ENCODE peak calls at places on chromosomes 3 and 15, in six cellular contexts. R, S, T, N, M and J are unnamed samples.

GRCh38 chr3:100796556-100796955 is 87.3 kb downstream of the TFG start:
- DNase-seq in M (no peak), S (no peak), N (no peak), T (no peak), R (no peak), J (peak)

GRCh38 chr3:147299656-147300055 is 106.7 kb downstream of the ZIC4 start:
- DNase-seq in N (no peak), S (no peak), M (no peak), T (no peak), R (no peak), J (no peak)

GRCh38 chr3:158382479-158382878 is 188.5 kb upstream of the MLF1 start:
- DNase-seq in M (no peak), N (no peak), T (no peak), S (no peak), R (no peak), J (no peak)

GRCh38 chr15:84634228-84634837 is 19.8 kb downstream of the WDR73 start:
- DNase-seq in M (no peak), R (no peak), N (no peak), S (no peak), T (no peak), J (no peak)

GRCh38 chr3:39372831-39373230 is 10.3 kb upstream of the SLC25A38 start:
- DNase-seq in M (no peak), S (no peak), T (no peak), R (no peak), N (no peak), J (no peak)

GRCh38 chr15:81171286-81171685 is 25.4 kb upstream of the IL16 start:
- DNase-seq in T (no peak), S (no peak), M (no peak), N (no peak), R (no peak), J (no peak)

GRCh38 chr3:88301273-88302002 is 151.7 kb downstream of the C3orf38 start:
- DNase-seq in T (no peak), R (no peak), S (no peak), M (no peak), N (no peak), J (no peak)

GRCh38 chr15:62904041-62904440 is 138.5 kb upstream of the TPM1 start:
- DNase-seq in T (no peak), S (no peak), M (no peak), N (no peak), R (no peak), J (no peak)

GRCh38 chr15:63544253-63545026 is 40.0 kb downstream of the USP3 start:
- DNase-seq in M (no peak), S (no peak), T (no peak), N (no peak), R (no peak), J (no peak)

GRCh38 chr3:52193059-52193458 is 4.9 kb upstream of the ALAS1 start:
- DNase-seq in R (peak), T (no peak), S (no peak), N (no peak), M (no peak), J (no peak)

GRCh38 chr15:22925875-22926274 is 54.3 kb downstream of the CYFIP1 start:
- DNase-seq in N (no peak), S (no peak), T (no peak), M (no peak), R (no peak), J (no peak)

GRCh38 chr3:58198362-58198761 is 12.4 kb downstream of the DNASE1L3 start:
- DNase-seq in N (no peak), R (no peak), T (no peak), M (no peak), S (no peak), J (no peak)

GRCh38 chr15:81176291-81176893 is 20.3 kb upstream of the IL16 start:
- DNase-seq in M (no peak), T (no peak), R (no peak), S (no peak), N (no peak), J (no peak)

GRCh38 chr15:60649845-60650548 is 171.1 kb upstream of the ICE2 start:
- DNase-seq in S (peak), T (no peak), M (peak), R (no peak), N (no peak), J (no peak)

GRCh38 chr15:58228708-58229107 is 90.5 kb downstream of the AQP9 start:
- DNase-seq in R (peak), S (no peak), N (no peak), M (no peak), T (no peak), J (no peak)

GRCh38 chr3:21028412-21028811 is 722.6 kb downstream of the ZNF385D start:
- DNase-seq in R (no peak), N (no peak), S (no peak), M (no peak), T (no peak), J (no peak)

GRCh38 chr3:11159421-11159904 is 5.2 kb downstream of the HRH1 start:
- DNase-seq in N (no peak), T (no peak), M (no peak), R (peak), S (no peak), J (no peak)

GRCh38 chr15:35514759-35515158 is 31.2 kb downstream of the DPH6 start:
- DNase-seq in T (no peak), R (peak), N (no peak), S (no peak), M (no peak), J (no peak)

GRCh38 chr15:97745481-97746071 is 214.9 kb upstream of the ARRDC4 start:
- DNase-seq in S (peak), T (no peak), R (no peak), M (peak), N (no peak), J (peak)

GRCh38 chr15:93034512-93034911 is 54.5 kb downstream of the RGMA start:
- DNase-seq in S (no peak), N (no peak), T (no peak), R (no peak), M (no peak), J (no peak)

GRCh38 chr15:58985443-58985842 is 2.0 kb upstream of the RNF111 start:
- DNase-seq in M (no peak), T (no peak), R (no peak), S (no peak), N (no peak), J (peak)

GRCh38 chr3:169328471-169328870 is 335.0 kb downstream of the MECOM start:
- DNase-seq in S (no peak), T (no peak), N (no peak), R (no peak), M (no peak), J (no peak)

GRCh38 chr15:98431171-98431570 is 217.2 kb upstream of the IGF1R start:
- DNase-seq in M (no peak), N (no peak), T (no peak), R (no peak), S (no peak), J (no peak)

GRCh38 chr3:72346526-72346926 is 501.7 kb downstream of the SHQ1 start:
- DNase-seq in M (no peak), T (no peak), S (peak), N (no peak), R (peak), J (no peak)